ENCODE peak calls at places on chromosomes 3 and 15, in seven cellular contexts. One of them, this sample, is unnamed.

GRCh38 chr15:47432831-47433230 is 284.5 kb upstream of the SEMA6D start:
- DNase-seq in HepG2: no peak
- DNase-seq in K562: no peak
- DNase-seq in H1: no peak
- DNase-seq in HCT116: no peak
- DNase-seq in GM12878: no peak
- DNase-seq in SK-N-SH: no peak
- DNase-seq in this sample: no peak

GRCh38 chr15:97235285-97235985 is 725.1 kb upstream of the ARRDC4 start:
- DNase-seq in HepG2: peak
- DNase-seq in K562: peak
- DNase-seq in H1: no peak
- DNase-seq in HCT116: peak
- DNase-seq in GM12878: no peak
- DNase-seq in SK-N-SH: peak
- DNase-seq in this sample: peak

GRCh38 chr3:43748179-43748578 is 57.4 kb downstream of the ABHD5 start:
- DNase-seq in HepG2: no peak
- DNase-seq in K562: no peak
- DNase-seq in H1: no peak
- DNase-seq in HCT116: no peak
- DNase-seq in GM12878: no peak
- DNase-seq in SK-N-SH: no peak
- DNase-seq in this sample: no peak

GRCh38 chr15:41990243-41990605 is 17.9 kb upstream of the EHD4 start:
- DNase-seq in HepG2: no peak
- DNase-seq in K562: no peak
- DNase-seq in H1: no peak
- DNase-seq in HCT116: no peak
- DNase-seq in GM12878: no peak
- DNase-seq in SK-N-SH: no peak
- DNase-seq in this sample: no peak

GRCh38 chr3:79012946-79013362 is 754.8 kb downstream of the ROBO1 start:
- DNase-seq in HepG2: no peak
- DNase-seq in K562: no peak
- DNase-seq in H1: no peak
- DNase-seq in HCT116: no peak
- DNase-seq in GM12878: no peak
- DNase-seq in SK-N-SH: no peak
- DNase-seq in this sample: no peak

GRCh38 chr3:12810013-12810780 is 13.7 kb downstream of the CAND2 start:
- DNase-seq in HepG2: peak
- DNase-seq in K562: peak
- DNase-seq in H1: peak
- DNase-seq in HCT116: peak
- DNase-seq in GM12878: peak
- DNase-seq in SK-N-SH: peak
- DNase-seq in this sample: peak

GRCh38 chr3:72907851-72908620 is 20.2 kb downstream of the GXYLT2 start:
- DNase-seq in HepG2: peak
- DNase-seq in K562: no peak
- DNase-seq in H1: no peak
- DNase-seq in HCT116: no peak
- DNase-seq in GM12878: no peak
- DNase-seq in SK-N-SH: no peak
- DNase-seq in this sample: no peak

GRCh38 chr15:70152070-70152480 is 54.4 kb upstream of the TLE3 start:
- DNase-seq in HepG2: no peak
- DNase-seq in K562: no peak
- DNase-seq in H1: no peak
- DNase-seq in HCT116: no peak
- DNase-seq in GM12878: no peak
- DNase-seq in SK-N-SH: no peak
- DNase-seq in this sample: no peak

GRCh38 chr3:49133226-49133951 is 539 bp upstream of the LAMB2 start:
- DNase-seq in HepG2: peak
- DNase-seq in K562: peak
- DNase-seq in H1: no peak
- DNase-seq in HCT116: peak
- DNase-seq in GM12878: no peak
- DNase-seq in SK-N-SH: peak
- DNase-seq in this sample: peak

GRCh38 chr3:124695369-124695768 is 34.9 kb upstream of the UMPS start:
- DNase-seq in HepG2: no peak
- DNase-seq in K562: no peak
- DNase-seq in H1: no peak
- DNase-seq in HCT116: no peak
- DNase-seq in GM12878: no peak
- DNase-seq in SK-N-SH: no peak
- DNase-seq in this sample: no peak

GRCh38 chr3:45915080-45915479 is 28.2 kb upstream of the CXCR6 start:
- DNase-seq in HepG2: no peak
- DNase-seq in K562: no peak
- DNase-seq in H1: no peak
- DNase-seq in HCT116: no peak
- DNase-seq in GM12878: no peak
- DNase-seq in SK-N-SH: no peak
- DNase-seq in this sample: no peak

GRCh38 chr3:146131616-146132410 is 29.2 kb downstream of the PLOD2 start:
- DNase-seq in HepG2: peak
- DNase-seq in K562: no peak
- DNase-seq in H1: no peak
- DNase-seq in HCT116: no peak
- DNase-seq in GM12878: no peak
- DNase-seq in SK-N-SH: no peak
- DNase-seq in this sample: no peak

GRCh38 chr15:70474682-70475438 is 288.5 kb downstream of the UACA start:
- DNase-seq in HepG2: no peak
- DNase-seq in K562: no peak
- DNase-seq in H1: no peak
- DNase-seq in HCT116: peak
- DNase-seq in GM12878: no peak
- DNase-seq in SK-N-SH: no peak
- DNase-seq in this sample: peak

GRCh38 chr3:132535575-132536441 is 61.3 kb upstream of the ACKR4 start:
- DNase-seq in HepG2: peak
- DNase-seq in K562: peak
- DNase-seq in H1: peak
- DNase-seq in HCT116: peak
- DNase-seq in GM12878: peak
- DNase-seq in SK-N-SH: peak
- DNase-seq in this sample: peak

GRCh38 chr15:90912770-90913075 is 9.6 kb downstream of the MAN2A2 start:
- DNase-seq in HepG2: no peak
- DNase-seq in K562: no peak
- DNase-seq in H1: no peak
- DNase-seq in HCT116: no peak
- DNase-seq in GM12878: no peak
- DNase-seq in SK-N-SH: no peak
- DNase-seq in this sample: no peak

GRCh38 chr3:70992557-70992956 is 591.0 kb downstream of the FOXP1 start:
- DNase-seq in HepG2: no peak
- DNase-seq in K562: no peak
- DNase-seq in H1: no peak
- DNase-seq in HCT116: no peak
- DNase-seq in GM12878: no peak
- DNase-seq in SK-N-SH: no peak
- DNase-seq in this sample: no peak

GRCh38 chr3:168885028-168885427 is 778.5 kb downstream of the MECOM start:
- DNase-seq in HepG2: no peak
- DNase-seq in K562: no peak
- DNase-seq in H1: no peak
- DNase-seq in HCT116: no peak
- DNase-seq in GM12878: no peak
- DNase-seq in SK-N-SH: no peak
- DNase-seq in this sample: no peak

GRCh38 chr3:129618186-129618820 is 11.8 kb upstream of the PLXND1 start:
- DNase-seq in HepG2: no peak
- DNase-seq in K562: no peak
- DNase-seq in H1: no peak
- DNase-seq in HCT116: no peak
- DNase-seq in GM12878: no peak
- DNase-seq in SK-N-SH: no peak
- DNase-seq in this sample: no peak

GRCh38 chr15:57290826-57291225 is 85.5 kb upstream of the CGNL1 start:
- DNase-seq in HepG2: no peak
- DNase-seq in K562: no peak
- DNase-seq in H1: no peak
- DNase-seq in HCT116: no peak
- DNase-seq in GM12878: no peak
- DNase-seq in SK-N-SH: no peak
- DNase-seq in this sample: no peak

GRCh38 chr15:68300115-68300940 is 22.8 kb downstream of the FEM1B start:
- DNase-seq in HepG2: peak
- DNase-seq in K562: no peak
- DNase-seq in H1: no peak
- DNase-seq in HCT116: no peak
- DNase-seq in GM12878: no peak
- DNase-seq in SK-N-SH: no peak
- DNase-seq in this sample: no peak

GRCh38 chr15:68298882-68299381 is 21.4 kb downstream of the FEM1B start:
- DNase-seq in HepG2: no peak
- DNase-seq in K562: no peak
- DNase-seq in H1: no peak
- DNase-seq in HCT116: no peak
- DNase-seq in GM12878: peak
- DNase-seq in SK-N-SH: no peak
- DNase-seq in this sample: no peak

GRCh38 chr15:68299436-68299835 is 21.9 kb downstream of the FEM1B start:
- DNase-seq in HepG2: no peak
- DNase-seq in K562: no peak
- DNase-seq in H1: no peak
- DNase-seq in HCT116: no peak
- DNase-seq in GM12878: no peak
- DNase-seq in SK-N-SH: no peak
- DNase-seq in this sample: no peak

GRCh38 chr15:68295430-68295829 is 17.9 kb downstream of the FEM1B start:
- DNase-seq in HepG2: no peak
- DNase-seq in K562: no peak
- DNase-seq in H1: no peak
- DNase-seq in HCT116: no peak
- DNase-seq in GM12878: no peak
- DNase-seq in SK-N-SH: no peak
- DNase-seq in this sample: no peak

DNA sequence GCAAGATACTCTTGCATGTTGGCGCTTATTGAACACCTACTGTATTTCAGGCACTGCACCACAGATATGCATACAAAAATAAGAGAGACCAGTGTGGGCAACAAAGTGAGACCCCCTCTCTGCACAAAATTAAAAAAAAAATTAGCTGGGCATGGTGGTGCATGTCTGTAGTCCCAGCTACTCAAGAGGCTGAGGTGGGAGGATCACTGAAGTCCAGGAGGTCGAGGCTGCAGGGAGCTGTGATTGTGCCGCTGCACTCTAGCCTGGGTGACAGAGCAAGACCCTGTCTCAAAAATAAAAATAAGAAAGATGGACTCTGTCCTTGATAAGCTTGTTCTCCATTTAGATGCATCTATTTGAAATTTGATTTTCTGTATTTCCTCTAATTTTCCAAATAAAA is 20.8 kb downstream of the FEM1B start:
- DNase-seq in HepG2: no peak
- DNase-seq in K562: no peak
- DNase-seq in H1: no peak
- DNase-seq in HCT116: no peak
- DNase-seq in GM12878: no peak
- DNase-seq in SK-N-SH: no peak
- DNase-seq in this sample: no peak
- TF ChIP-seq JUND in HepG2: no peak
- TF ChIP-seq JUND in K562: no peak
- TF ChIP-seq JUND in H1: no peak
- TF ChIP-seq JUND in HCT116: no peak
- TF ChIP-seq JUND in GM12878: no peak
- TF ChIP-seq JUND in SK-N-SH: no peak
- TF ChIP-seq JUND in this sample: no peak

GRCh38 chr15:100889359-100890058 is 9.9 kb downstream of the ALDH1A3 start:
- DNase-seq in HepG2: no peak
- DNase-seq in K562: no peak
- DNase-seq in H1: no peak
- DNase-seq in HCT116: no peak
- DNase-seq in GM12878: no peak
- DNase-seq in SK-N-SH: no peak
- DNase-seq in this sample: peak
- TF ChIP-seq JUND in HepG2: no peak
- TF ChIP-seq JUND in K562: no peak
- TF ChIP-seq JUND in H1: no peak
- TF ChIP-seq JUND in HCT116: no peak
- TF ChIP-seq JUND in GM12878: no peak
- TF ChIP-seq JUND in SK-N-SH: no peak
- TF ChIP-seq JUND in this sample: peak

DNA sequence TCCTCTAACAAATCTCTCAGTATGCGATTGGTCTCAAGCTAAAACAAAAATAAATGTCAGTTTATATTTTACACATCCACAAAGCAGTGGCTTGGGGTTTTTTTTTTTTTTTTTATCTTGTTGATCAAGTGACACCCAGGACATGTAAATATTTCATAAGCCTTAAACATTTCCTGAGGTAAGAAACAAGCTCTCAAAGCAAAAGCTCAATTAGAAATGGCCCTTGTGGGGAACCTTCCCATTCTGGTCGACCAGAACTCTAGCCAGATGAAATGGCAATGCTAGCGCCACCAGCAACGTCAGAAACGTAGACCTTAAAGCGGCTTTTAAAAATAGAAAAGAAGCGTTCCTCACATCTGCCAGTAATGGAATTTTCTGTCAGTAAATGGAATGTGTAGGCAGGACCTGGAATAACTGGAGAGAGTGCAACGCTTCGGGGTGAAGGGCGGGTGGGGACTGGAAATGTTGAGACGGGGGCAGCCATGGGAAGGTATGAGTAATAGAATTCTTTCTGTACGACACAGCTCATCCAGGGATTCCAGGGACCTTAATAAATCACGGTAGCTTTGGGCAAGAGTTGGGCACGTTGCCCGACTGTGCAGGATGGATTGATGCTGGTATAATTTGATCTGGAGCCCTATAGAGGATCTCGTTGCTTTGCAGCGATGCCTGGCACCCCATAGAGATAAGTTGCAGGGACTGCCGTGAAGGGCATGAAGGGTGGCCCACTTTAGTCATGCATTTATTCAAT is 44.4 kb downstream of the BTD start:
- DNase-seq in HepG2: no peak
- DNase-seq in K562: no peak
- DNase-seq in H1: no peak
- DNase-seq in HCT116: peak
- DNase-seq in GM12878: no peak
- DNase-seq in SK-N-SH: peak
- DNase-seq in this sample: no peak
- TF ChIP-seq JUND in HepG2: no peak
- TF ChIP-seq JUND in K562: no peak
- TF ChIP-seq JUND in H1: no peak
- TF ChIP-seq JUND in HCT116: peak
- TF ChIP-seq JUND in GM12878: no peak
- TF ChIP-seq JUND in SK-N-SH: peak
- TF ChIP-seq JUND in this sample: no peak

DNA sequence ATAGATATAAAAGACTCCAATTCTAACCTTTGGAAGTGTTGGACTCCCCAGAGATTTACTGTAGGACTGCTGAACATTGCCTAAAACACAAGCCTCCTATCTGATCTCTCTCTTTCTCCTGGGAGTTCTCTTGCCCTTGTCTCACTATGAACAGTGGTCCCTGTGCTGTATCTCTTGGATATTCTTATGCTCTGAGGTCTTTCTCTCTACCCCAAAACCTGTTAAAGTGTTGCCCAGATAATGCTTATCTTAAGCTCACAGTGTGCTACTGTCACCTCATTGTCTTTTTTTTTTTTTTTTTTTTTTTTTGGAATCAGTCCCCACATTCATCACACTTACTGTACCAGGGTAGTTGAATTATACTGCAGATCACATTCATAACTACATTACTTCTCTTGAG is 131.0 kb upstream of the CBLB start:
- DNase-seq in HepG2: no peak
- DNase-seq in K562: peak
- DNase-seq in H1: no peak
- DNase-seq in HCT116: no peak
- DNase-seq in GM12878: no peak
- DNase-seq in SK-N-SH: no peak
- DNase-seq in this sample: no peak
- TF ChIP-seq JUND in HepG2: no peak
- TF ChIP-seq JUND in K562: peak
- TF ChIP-seq JUND in H1: no peak
- TF ChIP-seq JUND in HCT116: no peak
- TF ChIP-seq JUND in GM12878: no peak
- TF ChIP-seq JUND in SK-N-SH: no peak
- TF ChIP-seq JUND in this sample: no peak